ENCODE peak calls at places on chromosome 21, in six cellular contexts. One of them, this sample, is unnamed.

GRCh38 chr21:41510500-41510899 is 2.5 kb upstream of the TMPRSS2 start:
- DNase-seq in H1: no peak
- DNase-seq in AG09309: no peak
- DNase-seq in epithelial cell of esophagus: no peak
- DNase-seq in foreskin fibroblast: no peak
- DNase-seq in tibial artery: no peak
- DNase-seq in this sample: no peak

GRCh38 chr21:9753943-9754342 is 767.4 kb upstream of the TPTE start:
- DNase-seq in foreskin fibroblast: no peak
- DNase-seq in epithelial cell of esophagus: no peak
- DNase-seq in H1: no peak
- DNase-seq in tibial artery: no peak
- DNase-seq in AG09309: no peak
- DNase-seq in this sample: no peak

GRCh38 chr21:34526236-34526617 is 14.2 kb upstream of the KCNE1 start:
- DNase-seq in AG09309: no peak
- DNase-seq in epithelial cell of esophagus: no peak
- DNase-seq in foreskin fibroblast: peak; percentile 32
- DNase-seq in H1: no peak
- DNase-seq in tibial artery: no peak
- DNase-seq in this sample: no peak

GRCh38 chr21:26177187-26177586 is 6.6 kb upstream of the APP start:
- DNase-seq in H1: no peak
- DNase-seq in tibial artery: no peak
- DNase-seq in foreskin fibroblast: peak; percentile 25
- DNase-seq in AG09309: no peak
- DNase-seq in epithelial cell of esophagus: no peak
- DNase-seq in this sample: peak; percentile 46

GRCh38 chr21:42574234-42575027 is 60.8 kb downstream of the SLC37A1 start:
- DNase-seq in H1: no peak
- DNase-seq in AG09309: no peak
- DNase-seq in foreskin fibroblast: peak; percentile 60
- DNase-seq in tibial artery: peak; percentile 45
- DNase-seq in epithelial cell of esophagus: no peak
- DNase-seq in this sample: no peak

GRCh38 chr21:28473530-28474225 is 519.0 kb downstream of the LTN1 start:
- DNase-seq in H1: no peak
- DNase-seq in foreskin fibroblast: peak; percentile 58
- DNase-seq in AG09309: peak; percentile 38
- DNase-seq in epithelial cell of esophagus: no peak
- DNase-seq in tibial artery: no peak
- DNase-seq in this sample: no peak

GRCh38 chr21:14084068-14084501 is 126.7 kb downstream of the LIPI start:
- DNase-seq in AG09309: no peak
- DNase-seq in tibial artery: no peak
- DNase-seq in epithelial cell of esophagus: no peak
- DNase-seq in foreskin fibroblast: no peak
- DNase-seq in H1: no peak
- DNase-seq in this sample: no peak

GRCh38 chr21:41075668-41076463 is 92.1 kb upstream of the BACE2 start:
- DNase-seq in AG09309: no peak
- DNase-seq in tibial artery: no peak
- DNase-seq in foreskin fibroblast: no peak
- DNase-seq in epithelial cell of esophagus: no peak
- DNase-seq in H1: no peak
- DNase-seq in this sample: no peak

GRCh38 chr21:34889287-34889536 is 159.9 kb downstream of the RUNX1 start:
- DNase-seq in foreskin fibroblast: peak; percentile 86
- DNase-seq in epithelial cell of esophagus: peak; percentile 81
- DNase-seq in H1: no peak
- DNase-seq in AG09309: no peak
- DNase-seq in tibial artery: peak; percentile 77
- DNase-seq in this sample: peak; percentile 71

GRCh38 chr21:35378881-35379280 is 329.8 kb upstream of the RUNX1 start:
- DNase-seq in H1: no peak
- DNase-seq in epithelial cell of esophagus: no peak
- DNase-seq in AG09309: no peak
- DNase-seq in foreskin fibroblast: no peak
- DNase-seq in tibial artery: no peak
- DNase-seq in this sample: no peak

GRCh38 chr21:43719748-43720538 is 1.0 kb downstream of the PDXK start:
- DNase-seq in epithelial cell of esophagus: no peak
- DNase-seq in H1: no peak
- DNase-seq in foreskin fibroblast: peak; percentile 42
- DNase-seq in AG09309: no peak
- DNase-seq in tibial artery: no peak
- DNase-seq in this sample: no peak

GRCh38 chr21:32241434-32241785 is 37.4 kb downstream of the MIS18A start:
- DNase-seq in epithelial cell of esophagus: no peak
- DNase-seq in H1: no peak
- DNase-seq in tibial artery: no peak
- DNase-seq in AG09309: no peak
- DNase-seq in foreskin fibroblast: no peak
- DNase-seq in this sample: no peak

GRCh38 chr21:15935530-15935929 is 205.7 kb downstream of the USP25 start:
- DNase-seq in epithelial cell of esophagus: peak; percentile 45
- DNase-seq in tibial artery: no peak
- DNase-seq in foreskin fibroblast: no peak
- DNase-seq in AG09309: no peak
- DNase-seq in H1: no peak
- DNase-seq in this sample: no peak

GRCh38 chr21:15775291-15775690 is 45.5 kb downstream of the USP25 start:
- DNase-seq in tibial artery: no peak
- DNase-seq in epithelial cell of esophagus: no peak
- DNase-seq in AG09309: no peak
- DNase-seq in H1: no peak
- DNase-seq in foreskin fibroblast: no peak
- DNase-seq in this sample: no peak

GRCh38 chr21:30710499-30710898 is 8.1 kb downstream of the KRTAP21-3 start:
- DNase-seq in tibial artery: no peak
- DNase-seq in AG09309: no peak
- DNase-seq in epithelial cell of esophagus: peak; percentile 86
- DNase-seq in H1: no peak
- DNase-seq in foreskin fibroblast: no peak
- DNase-seq in this sample: no peak

GRCh38 chr21:20276954-20277353 is 721.3 kb upstream of the NCAM2 start:
- DNase-seq in tibial artery: no peak
- DNase-seq in AG09309: no peak
- DNase-seq in epithelial cell of esophagus: no peak
- DNase-seq in foreskin fibroblast: no peak
- DNase-seq in H1: no peak
- DNase-seq in this sample: no peak

GRCh38 chr21:46394819-46395152 is 63.9 kb upstream of the DIP2A start:
- DNase-seq in tibial artery: no peak
- DNase-seq in H1: no peak
- DNase-seq in AG09309: no peak
- DNase-seq in epithelial cell of esophagus: no peak
- DNase-seq in foreskin fibroblast: no peak
- DNase-seq in this sample: no peak

GRCh38 chr21:43717967-43718871 is 710 bp upstream of the PDXK start:
- DNase-seq in AG09309: no peak
- DNase-seq in tibial artery: no peak
- DNase-seq in foreskin fibroblast: no peak
- DNase-seq in epithelial cell of esophagus: no peak
- DNase-seq in H1: no peak
- DNase-seq in this sample: no peak

GRCh38 chr21:26965567-26966359 is 1.1 kb downstream of the ADAMTS5 start:
- DNase-seq in foreskin fibroblast: peak; percentile 80
- DNase-seq in AG09309: no peak
- DNase-seq in epithelial cell of esophagus: peak; percentile 31
- DNase-seq in H1: no peak
- DNase-seq in tibial artery: peak; percentile 71
- DNase-seq in this sample: no peak

GRCh38 chr21:31559368-31560119 is 99.9 kb upstream of the SOD1 start:
- DNase-seq in foreskin fibroblast: peak; percentile 82
- DNase-seq in epithelial cell of esophagus: peak; percentile 96
- DNase-seq in tibial artery: peak; percentile 72
- DNase-seq in H1: peak; percentile 94
- DNase-seq in AG09309: peak; percentile 62
- DNase-seq in this sample: no peak

GRCh38 chr21:17819114-17819877 is at the start of gene C21orf91:
- DNase-seq in epithelial cell of esophagus: peak; percentile 80
- DNase-seq in AG09309: peak; percentile 39
- DNase-seq in tibial artery: peak; percentile 92
- DNase-seq in H1: peak; percentile 41
- DNase-seq in foreskin fibroblast: peak; percentile 95
- DNase-seq in this sample: peak; percentile 78
- TF ChIP-seq CTCF in epithelial cell of esophagus: no peak
- TF ChIP-seq CTCF in AG09309: no peak
- TF ChIP-seq CTCF in tibial artery: no peak
- TF ChIP-seq CTCF in H1: no peak
- TF ChIP-seq CTCF in foreskin fibroblast: no peak
- TF ChIP-seq CTCF in this sample: no peak

DNA sequence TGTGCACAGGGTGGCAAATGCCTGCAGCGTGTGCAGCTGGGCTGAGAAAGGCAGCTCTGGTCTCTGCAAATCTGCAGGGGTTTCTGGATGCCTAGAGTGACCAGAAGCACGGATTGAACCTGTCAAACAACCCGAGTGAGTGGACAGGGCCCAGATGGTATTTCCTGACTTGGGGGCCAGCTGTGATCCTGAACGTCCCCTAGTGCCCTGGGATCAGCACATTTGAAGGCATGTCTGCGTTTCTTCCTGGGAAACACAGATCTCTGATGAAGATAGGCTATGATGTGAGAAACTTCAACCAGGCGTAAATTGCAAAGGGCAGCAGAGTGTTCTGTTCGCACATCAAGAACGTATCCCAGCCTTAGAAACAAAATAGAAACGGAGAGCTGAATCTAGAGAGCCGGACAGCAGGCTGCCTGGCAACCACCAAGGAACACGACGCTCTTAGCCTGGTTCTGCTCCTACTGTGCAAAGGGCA is 163.1 kb downstream of the KCNJ6 start:
- DNase-seq in AG09309: no peak
- DNase-seq in H1: no peak
- DNase-seq in tibial artery: no peak
- DNase-seq in epithelial cell of esophagus: no peak
- DNase-seq in foreskin fibroblast: no peak
- DNase-seq in this sample: no peak
- TF ChIP-seq CTCF in AG09309: no peak
- TF ChIP-seq CTCF in H1: no peak
- TF ChIP-seq CTCF in tibial artery: no peak
- TF ChIP-seq CTCF in epithelial cell of esophagus: no peak
- TF ChIP-seq CTCF in foreskin fibroblast: no peak
- TF ChIP-seq CTCF in this sample: no peak

GRCh38 chr21:45190013-45190412 is 97.7 kb downstream of the POFUT2 start:
- DNase-seq in AG09309: no peak
- DNase-seq in epithelial cell of esophagus: no peak
- DNase-seq in tibial artery: no peak
- DNase-seq in foreskin fibroblast: no peak
- DNase-seq in H1: no peak
- DNase-seq in this sample: no peak

GRCh38 chr21:45184869-45185268 is 102.8 kb downstream of the POFUT2 start:
- DNase-seq in AG09309: no peak
- DNase-seq in foreskin fibroblast: no peak
- DNase-seq in tibial artery: no peak
- DNase-seq in H1: no peak
- DNase-seq in epithelial cell of esophagus: no peak
- DNase-seq in this sample: no peak

GRCh38 chr21:45183852-45184251 is 103.8 kb downstream of the POFUT2 start:
- DNase-seq in tibial artery: no peak
- DNase-seq in epithelial cell of esophagus: no peak
- DNase-seq in foreskin fibroblast: no peak
- DNase-seq in AG09309: no peak
- DNase-seq in H1: no peak
- DNase-seq in this sample: no peak

GRCh38 chr21:45186709-45187108 is 101.0 kb downstream of the POFUT2 start:
- DNase-seq in epithelial cell of esophagus: no peak
- DNase-seq in tibial artery: no peak
- DNase-seq in H1: no peak
- DNase-seq in foreskin fibroblast: no peak
- DNase-seq in AG09309: no peak
- DNase-seq in this sample: no peak

DNA sequence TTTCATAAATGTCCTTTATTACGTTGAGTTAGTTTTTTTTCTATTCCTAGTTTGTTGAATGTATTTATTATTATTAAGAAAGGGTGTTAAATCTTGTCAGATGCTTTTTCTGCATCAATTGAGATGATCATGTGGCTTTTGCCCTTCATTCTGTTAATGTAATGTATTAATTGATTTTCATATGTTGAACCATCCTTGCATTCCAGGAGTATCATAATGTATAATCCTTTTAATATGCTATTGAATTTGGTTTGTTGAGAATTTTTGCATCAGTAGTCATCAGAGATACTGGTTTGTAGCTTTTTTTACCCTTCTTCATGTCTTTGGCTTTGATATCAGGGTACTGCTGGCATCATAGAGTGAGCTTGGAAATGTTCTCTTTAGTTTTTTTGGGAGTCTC is 100.0 kb downstream of the POFUT2 start:
- DNase-seq in tibial artery: no peak
- DNase-seq in H1: no peak
- DNase-seq in AG09309: no peak
- DNase-seq in foreskin fibroblast: no peak
- DNase-seq in epithelial cell of esophagus: no peak
- DNase-seq in this sample: no peak
- TF ChIP-seq CTCF in tibial artery: no peak
- TF ChIP-seq CTCF in H1: no peak
- TF ChIP-seq CTCF in AG09309: no peak
- TF ChIP-seq CTCF in foreskin fibroblast: no peak
- TF ChIP-seq CTCF in epithelial cell of esophagus: no peak
- TF ChIP-seq CTCF in this sample: no peak

GRCh38 chr21:36615274-36615964 is 83.5 kb upstream of the SIM2 start:
- DNase-seq in H1: no peak
- DNase-seq in epithelial cell of esophagus: no peak
- DNase-seq in tibial artery: no peak
- DNase-seq in AG09309: no peak
- DNase-seq in foreskin fibroblast: no peak
- DNase-seq in this sample: no peak
- TF ChIP-seq CTCF in H1: peak; percentile 55
- TF ChIP-seq CTCF in epithelial cell of esophagus: no peak
- TF ChIP-seq CTCF in tibial artery: no peak
- TF ChIP-seq CTCF in AG09309: peak; percentile 17
- TF ChIP-seq CTCF in foreskin fibroblast: no peak
- TF ChIP-seq CTCF in this sample: peak; percentile 47

This sample was measured in HFFc6.